ENCODE peak calls at places on chromosome 16, in five cellular contexts. I, C, Q, E and L are unnamed samples.

GRCh38 chr16:75621170-75621477 is 2.0 kb downstream of the ADAT1 start:
- DNase-seq in I (no peak), C (no peak), Q (peak), E (no peak), L (peak)

GRCh38 chr16:85546585-85547447 is 66.3 kb upstream of the GSE1 start:
- DNase-seq in I (no peak), C (no peak), Q (no peak), E (no peak), L (no peak)

GRCh38 chr16:83539736-83540490 is 267.9 kb upstream of the HSBP1 start:
- DNase-seq in I (no peak), C (no peak), Q (no peak), E (no peak), L (peak)

GRCh38 chr16:2156025-2156848 is 655 bp downstream of the TRAF7 start:
- DNase-seq in I (no peak), C (no peak), Q (no peak), E (no peak), L (peak)

GRCh38 chr16:54055864-54056263 is 230.7 kb downstream of the IRX3 start:
- DNase-seq in I (no peak), C (no peak), Q (no peak), E (no peak), L (no peak)

GRCh38 chr16:1052791-1053521 is 19.6 kb upstream of the SSTR5 start:
- DNase-seq in I (no peak), C (no peak), Q (no peak), E (no peak), L (no peak)

GRCh38 chr16:21611178-21611545 is 11.8 kb downstream of the METTL9 start:
- DNase-seq in I (no peak), C (no peak), Q (no peak), E (no peak), L (peak)

GRCh38 chr16:14042706-14043105 is 28.4 kb upstream of the MRTFB start:
- DNase-seq in I (peak), C (no peak), Q (no peak), E (peak), L (no peak)

GRCh38 chr16:22198547-22199293 is 7.4 kb upstream of the EEF2K start:
- DNase-seq in I (no peak), C (no peak), Q (peak), E (no peak), L (no peak)

GRCh38 chr16:3248596-3248995 is 7.8 kb downstream of the MEFV start:
- DNase-seq in I (no peak), C (no peak), Q (no peak), E (no peak), L (no peak)

GRCh38 chr16:1524366-1524765 is 9.1 kb upstream of the TMEM204 start:
- DNase-seq in I (no peak), C (no peak), Q (no peak), E (no peak), L (no peak)

GRCh38 chr16:24396350-24397271 is 140.5 kb downstream of the CACNG3 start:
- DNase-seq in I (no peak), C (no peak), Q (no peak), E (no peak), L (no peak)

GRCh38 chr16:70152578-70153302 is 20.8 kb upstream of the CLEC18C start:
- DNase-seq in I (no peak), C (no peak), Q (no peak), E (no peak), L (no peak)

GRCh38 chr16:85936761-85937343 is 37.9 kb downstream of the IRF8 start:
- DNase-seq in I (no peak), C (no peak), Q (no peak), E (peak), L (no peak)

GRCh38 chr16:83717814-83718213 is 90.0 kb upstream of the HSBP1 start:
- DNase-seq in I (no peak), C (no peak), Q (no peak), E (peak), L (peak)

GRCh38 chr16:27204232-27204915 is 1.0 kb downstream of the KDM8 start:
- DNase-seq in I (no peak), C (no peak), Q (no peak), E (no peak), L (no peak)

GRCh38 chr16:1495281-1496262 is 2.4 kb downstream of the TELO2 start:
- DNase-seq in I (no peak), C (no peak), Q (no peak), E (no peak), L (no peak)

GRCh38 chr16:31477220-31478216 is 5.4 kb upstream of the SLC5A2 start:
- DNase-seq in I (peak), C (peak), Q (peak), E (peak), L (no peak)

GRCh38 chr16:46789075-46789474 is 40.9 kb upstream of the MYLK3 start:
- DNase-seq in I (no peak), C (no peak), Q (no peak), E (no peak), L (no peak)

GRCh38 chr16:70608516-70608915 is 37.8 kb upstream of the IL34 start:
- DNase-seq in I (no peak), C (no peak), Q (no peak), E (peak), L (no peak)

GRCh38 chr16:2980227-2981176 is at the start of gene PKMYT1:
- DNase-seq in I (peak), C (peak), Q (peak), E (peak), L (peak)

GRCh38 chr16:81711609-81712329 is 67.3 kb upstream of the PLCG2 start:
- DNase-seq in I (no peak), C (no peak), Q (peak), E (peak), L (peak)

GRCh38 chr16:68284847-68285246 is 20.5 kb downstream of the SLC7A6 start:
- DNase-seq in I (no peak), C (no peak), Q (no peak), E (no peak), L (no peak)

GRCh38 chr16:529012-529575 is 1.6 kb downstream of the CAPN15 start:
- DNase-seq in I (no peak), C (no peak), Q (no peak), E (no peak), L (no peak)

GRCh38 chr16:85082553-85083050 is 29.7 kb downstream of the CIBAR2 start:
- DNase-seq in I (no peak), C (no peak), Q (no peak), E (no peak), L (no peak)

GRCh38 chr16:65123846-65124513 is 2.1 kb upstream of the CDH11 start:
- DNase-seq in I (peak), C (no peak), Q (no peak), E (peak), L (no peak)

GRCh38 chr16:89867918-89868317 is 5.5 kb upstream of the TCF25 start:
- DNase-seq in I (no peak), C (no peak), Q (no peak), E (peak), L (no peak)

GRCh38 chr16:50695017-50696000 is 1.9 kb downstream of the NOD2 start:
- DNase-seq in I (no peak), C (no peak), Q (no peak), E (no peak), L (no peak)

GRCh38 chr16:23026777-23027362 is 122.4 kb downstream of the USP31 start:
- DNase-seq in I (peak), C (no peak), Q (peak), E (peak), L (peak)

GRCh38 chr16:49951568-49952195 is 73.3 kb upstream of the CNEP1R1 start:
- DNase-seq in I (no peak), C (no peak), Q (no peak), E (peak), L (no peak)

GRCh38 chr16:635573-636205 is 416 bp downstream of the METTL26 start:
- DNase-seq in I (peak), C (no peak), Q (no peak), E (no peak), L (no peak)